ENCODE peak calls at places on chromosomes 4 and X, in five cellular contexts. One of them, this sample, is unnamed.

GRCh38 chr4:101439926-101440325 is 92.6 kb upstream of the PPP3CA start:
- DNase-seq in H1: no peak
- DNase-seq in K562: no peak
- DNase-seq in HCT116: no peak
- DNase-seq in GM12878: no peak
- DNase-seq in this sample: no peak

GRCh38 chr4:44629280-44629866 is 22.1 kb downstream of the YIPF7 start:
- DNase-seq in H1: peak; percentile 49
- DNase-seq in K562: peak; percentile 47
- DNase-seq in HCT116: peak; percentile 35
- DNase-seq in GM12878: peak; percentile 12
- DNase-seq in this sample: peak; percentile 41

GRCh38 chr4:71187399-71188196 is 151.2 kb upstream of the SLC4A4 start:
- DNase-seq in H1: peak; percentile 73
- DNase-seq in K562: no peak
- DNase-seq in HCT116: no peak
- DNase-seq in GM12878: no peak
- DNase-seq in this sample: no peak

GRCh38 chrX:16113978-16114554 is 9.3 kb upstream of the GRPR start:
- DNase-seq in H1: no peak
- DNase-seq in K562: no peak
- DNase-seq in HCT116: no peak
- DNase-seq in GM12878: no peak
- DNase-seq in this sample: no peak

GRCh38 chr4:1578301-1578781 is 105.8 kb downstream of the FAM53A start:
- DNase-seq in H1: no peak
- DNase-seq in K562: no peak
- DNase-seq in HCT116: no peak
- DNase-seq in GM12878: no peak
- DNase-seq in this sample: no peak

GRCh38 chrX:37818031-37818430 is 29.3 kb downstream of the DYNLT3 start:
- DNase-seq in H1: no peak
- DNase-seq in K562: no peak
- DNase-seq in HCT116: no peak
- DNase-seq in GM12878: no peak
- DNase-seq in this sample: no peak

GRCh38 chr4:156803056-156803455 is 168.5 kb downstream of the PDGFC start:
- DNase-seq in H1: no peak
- DNase-seq in K562: no peak
- DNase-seq in HCT116: no peak
- DNase-seq in GM12878: no peak
- DNase-seq in this sample: no peak

GRCh38 chr4:27066591-27066990 is 205.9 kb downstream of the STIM2 start:
- DNase-seq in H1: peak; percentile 13
- DNase-seq in K562: no peak
- DNase-seq in HCT116: no peak
- DNase-seq in GM12878: no peak
- DNase-seq in this sample: no peak

GRCh38 chr4:41681054-41681453 is 67.5 kb downstream of the PHOX2B start:
- DNase-seq in H1: no peak
- DNase-seq in K562: no peak
- DNase-seq in HCT116: no peak
- DNase-seq in GM12878: no peak
- DNase-seq in this sample: no peak

GRCh38 chr4:20354120-20354519 is 102.4 kb downstream of the SLIT2 start:
- DNase-seq in H1: no peak
- DNase-seq in K562: no peak
- DNase-seq in HCT116: no peak
- DNase-seq in GM12878: no peak
- DNase-seq in this sample: no peak

GRCh38 chr4:76984127-76984526 is 34.6 kb downstream of the SEPTIN11 start:
- DNase-seq in H1: no peak
- DNase-seq in K562: peak; percentile 23
- DNase-seq in HCT116: no peak
- DNase-seq in GM12878: peak; percentile 40
- DNase-seq in this sample: peak; percentile 10

GRCh38 chr4:5203309-5203708 is 152.0 kb downstream of the STK32B start:
- DNase-seq in H1: no peak
- DNase-seq in K562: no peak
- DNase-seq in HCT116: no peak
- DNase-seq in GM12878: no peak
- DNase-seq in this sample: no peak

GRCh38 chrX:111823068-111823467 is 52.9 kb upstream of the TRPC5OS start:
- DNase-seq in H1: peak; percentile 61
- DNase-seq in K562: peak; percentile 36
- DNase-seq in HCT116: no peak
- DNase-seq in GM12878: no peak
- DNase-seq in this sample: no peak

GRCh38 chr4:86664959-86665358 is 70.8 kb downstream of the PTPN13 start:
- DNase-seq in H1: no peak
- DNase-seq in K562: no peak
- DNase-seq in HCT116: no peak
- DNase-seq in GM12878: no peak
- DNase-seq in this sample: no peak

GRCh38 chr4:99815597-99816011 is 1.0 kb upstream of the DAPP1 start:
- DNase-seq in H1: no peak
- DNase-seq in K562: no peak
- DNase-seq in HCT116: peak; percentile 78
- DNase-seq in GM12878: no peak
- DNase-seq in this sample: peak; percentile 20

GRCh38 chrX:2538016-2538415 is 37.2 kb upstream of the DHRSX start:
- DNase-seq in H1: no peak
- DNase-seq in K562: no peak
- DNase-seq in HCT116: no peak
- DNase-seq in GM12878: no peak
- DNase-seq in this sample: no peak

GRCh38 chr4:61750810-61751209 is 550.7 kb downstream of the ADGRL3 start:
- DNase-seq in H1: no peak
- DNase-seq in K562: no peak
- DNase-seq in HCT116: no peak
- DNase-seq in GM12878: no peak
- DNase-seq in this sample: no peak

DNA sequence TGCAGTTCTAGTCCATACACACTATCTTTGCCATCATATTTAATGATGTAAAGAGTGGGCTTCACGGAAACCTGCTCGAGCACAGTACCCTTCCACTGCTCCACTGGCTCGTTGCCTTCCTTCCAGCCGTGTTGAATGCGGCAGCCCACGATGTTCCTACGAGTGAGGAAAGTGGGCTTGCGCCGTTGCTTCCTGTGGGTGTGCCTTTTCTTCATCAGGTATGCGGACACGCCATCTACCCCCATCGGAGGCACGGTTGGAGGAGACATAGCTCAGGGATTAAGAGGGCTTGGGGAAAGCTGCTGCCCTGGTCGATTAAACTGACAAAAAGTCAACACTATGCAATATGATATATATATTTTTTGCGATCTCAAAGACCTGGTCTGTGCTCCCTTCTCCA is 581 bp downstream of the SPIN4 start:
- DNase-seq in H1: no peak
- DNase-seq in K562: peak; percentile 6
- DNase-seq in HCT116: no peak
- DNase-seq in GM12878: peak; percentile 5
- DNase-seq in this sample: peak; percentile 6
- H2AFZ ChIP-seq in H1: peak overlapping the region; percentile 27
- H2AFZ ChIP-seq in K562: peak overlapping the region; percentile 80
- H2AFZ ChIP-seq in HCT116: no peak overlapping the region
- H2AFZ ChIP-seq in GM12878: peak overlapping the region; percentile 20
- H2AFZ ChIP-seq in this sample: peak overlapping the region; percentile 42

DNA sequence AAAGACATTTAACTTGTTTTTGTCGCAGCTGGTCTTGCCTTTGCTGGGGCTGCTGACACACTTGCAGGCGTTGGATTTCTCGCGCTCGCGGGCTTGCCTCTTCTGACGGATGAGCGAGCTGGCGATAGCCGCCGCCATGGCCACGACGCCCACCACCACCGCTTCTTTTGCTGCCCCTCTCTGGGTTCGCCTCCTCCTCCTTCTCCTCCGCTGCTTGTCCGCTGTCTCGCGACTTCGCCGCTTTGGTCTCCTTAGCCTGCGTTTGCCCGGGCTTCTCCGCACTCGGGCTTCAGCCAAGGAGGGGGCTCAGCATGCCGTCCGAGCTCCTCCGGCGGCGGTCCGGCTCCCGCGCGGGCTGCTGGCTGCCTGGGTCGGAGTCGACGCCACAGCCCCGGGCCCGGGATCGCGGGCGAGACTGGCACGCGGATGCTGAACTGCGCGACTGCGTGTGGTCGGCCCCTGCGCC is 618 bp downstream of the FGF13 start:
- DNase-seq in H1: peak; percentile 49
- DNase-seq in K562: no peak
- DNase-seq in HCT116: no peak
- DNase-seq in GM12878: no peak
- DNase-seq in this sample: no peak
- TF ChIP-seq SRF in H1: no peak
- TF ChIP-seq SRF in K562: no peak
- TF ChIP-seq SRF in HCT116: no peak
- TF ChIP-seq SRF in GM12878: no peak
- TF ChIP-seq SRF in this sample: no peak

GRCh38 chr4:7674706-7675105 is 240.0 kb upstream of the PSAPL1 start:
- DNase-seq in H1: no peak
- DNase-seq in K562: no peak
- DNase-seq in HCT116: no peak
- DNase-seq in GM12878: no peak
- DNase-seq in this sample: peak; percentile 28

GRCh38 chr4:7675612-7676320 is 241.0 kb upstream of the PSAPL1 start:
- DNase-seq in H1: no peak
- DNase-seq in K562: no peak
- DNase-seq in HCT116: no peak
- DNase-seq in GM12878: no peak
- DNase-seq in this sample: no peak

GRCh38 chr4:7676376-7676775 is 241.6 kb upstream of the PSAPL1 start:
- DNase-seq in H1: no peak
- DNase-seq in K562: no peak
- DNase-seq in HCT116: no peak
- DNase-seq in GM12878: no peak
- DNase-seq in this sample: no peak

GRCh38 chr4:7677086-7677485 is 242.4 kb upstream of the PSAPL1 start:
- DNase-seq in H1: no peak
- DNase-seq in K562: no peak
- DNase-seq in HCT116: no peak
- DNase-seq in GM12878: no peak
- DNase-seq in this sample: no peak

DNA sequence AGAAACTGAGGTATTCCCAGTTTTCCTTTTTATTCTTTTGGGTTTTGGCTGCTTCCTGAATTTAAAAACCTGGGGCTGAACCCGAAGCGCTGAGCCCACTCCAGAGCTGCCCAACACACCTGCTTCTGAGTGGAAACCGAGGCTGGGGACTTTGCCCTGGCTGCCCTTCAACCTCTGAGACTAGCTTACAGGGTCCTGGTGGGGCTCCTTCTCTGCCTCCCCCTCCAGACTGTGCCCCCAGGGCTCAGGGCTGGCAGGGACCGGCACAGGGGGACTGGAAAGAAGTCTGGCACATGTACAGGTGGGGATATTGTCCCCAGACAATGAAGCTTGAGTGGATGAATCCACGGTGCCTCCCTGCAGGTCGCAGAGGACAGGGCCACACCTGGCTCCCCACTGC is 240.4 kb upstream of the PSAPL1 start:
- DNase-seq in H1: no peak
- DNase-seq in K562: no peak
- DNase-seq in HCT116: no peak
- DNase-seq in GM12878: no peak
- DNase-seq in this sample: no peak
- H2AFZ ChIP-seq in H1: no peak overlapping the region
- H2AFZ ChIP-seq in K562: no peak overlapping the region
- H2AFZ ChIP-seq in HCT116: no peak overlapping the region
- H2AFZ ChIP-seq in GM12878: no peak overlapping the region
- H2AFZ ChIP-seq in this sample: no peak overlapping the region

DNA sequence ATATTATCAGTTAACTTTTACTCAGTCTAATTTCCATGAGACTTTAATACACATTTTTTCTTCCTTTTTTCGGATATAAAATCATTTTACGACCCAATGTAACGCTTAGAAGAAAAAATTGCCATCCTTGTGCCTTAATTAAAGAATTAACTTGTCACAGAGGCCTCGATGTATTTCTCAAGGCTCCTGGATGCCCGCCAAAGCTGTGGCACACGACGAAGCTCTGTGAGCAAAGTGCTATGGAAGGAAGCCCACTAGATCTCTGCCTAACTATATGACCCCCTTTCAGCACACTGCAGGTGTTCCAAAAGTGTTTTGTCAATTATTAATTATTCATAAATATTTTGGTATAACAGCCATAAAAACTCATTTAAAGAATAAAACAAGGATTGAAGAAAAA is 54.4 kb downstream of the TAPT1 start:
- DNase-seq in H1: no peak
- DNase-seq in K562: no peak
- DNase-seq in HCT116: no peak
- DNase-seq in GM12878: no peak
- DNase-seq in this sample: no peak
- TF ChIP-seq SRF in H1: no peak
- TF ChIP-seq SRF in K562: no peak
- TF ChIP-seq SRF in HCT116: no peak
- TF ChIP-seq SRF in GM12878: no peak
- TF ChIP-seq SRF in this sample: no peak

GRCh38 chr4:149005191-149005590 is 563.0 kb upstream of the NR3C2 start:
- DNase-seq in H1: no peak
- DNase-seq in K562: no peak
- DNase-seq in HCT116: no peak
- DNase-seq in GM12878: no peak
- DNase-seq in this sample: no peak
- H2AFZ ChIP-seq in H1: no peak overlapping the region
- H2AFZ ChIP-seq in K562: no peak overlapping the region
- H2AFZ ChIP-seq in HCT116: no peak overlapping the region
- H2AFZ ChIP-seq in GM12878: no peak overlapping the region
- H2AFZ ChIP-seq in this sample: no peak overlapping the region

GRCh38 chr4:56870927-56871326 is 36.8 kb upstream of the REST start:
- DNase-seq in H1: no peak
- DNase-seq in K562: no peak
- DNase-seq in HCT116: no peak
- DNase-seq in GM12878: no peak
- DNase-seq in this sample: no peak

GRCh38 chr4:56874918-56875317 is 32.8 kb upstream of the REST start:
- DNase-seq in H1: no peak
- DNase-seq in K562: no peak
- DNase-seq in HCT116: no peak
- DNase-seq in GM12878: no peak
- DNase-seq in this sample: no peak

GRCh38 chr4:56876264-56876663 is 31.4 kb upstream of the REST start:
- DNase-seq in H1: no peak
- DNase-seq in K562: no peak
- DNase-seq in HCT116: no peak
- DNase-seq in GM12878: no peak
- DNase-seq in this sample: no peak

GRCh38 chr4:56874166-56874565 is 33.5 kb upstream of the REST start:
- DNase-seq in H1: peak; percentile 49
- DNase-seq in K562: no peak
- DNase-seq in HCT116: no peak
- DNase-seq in GM12878: no peak
- DNase-seq in this sample: no peak

GRCh38 chr4:56871357-56871993 is 36.2 kb upstream of the REST start:
- DNase-seq in H1: peak; percentile 50
- DNase-seq in K562: no peak
- DNase-seq in HCT116: no peak
- DNase-seq in GM12878: no peak
- DNase-seq in this sample: no peak
- TF ChIP-seq SRF in H1: no peak
- TF ChIP-seq SRF in K562: no peak
- TF ChIP-seq SRF in HCT116: no peak
- TF ChIP-seq SRF in GM12878: no peak
- TF ChIP-seq SRF in this sample: no peak

GRCh38 chrX:64580035-64580434 is 184.8 kb upstream of the MTMR8 start:
- DNase-seq in H1: peak; percentile 38
- DNase-seq in K562: no peak
- DNase-seq in HCT116: no peak
- DNase-seq in GM12878: no peak
- DNase-seq in this sample: no peak
- H2AFZ ChIP-seq in H1: no peak overlapping the region
- H2AFZ ChIP-seq in K562: no peak overlapping the region
- H2AFZ ChIP-seq in HCT116: no peak overlapping the region
- H2AFZ ChIP-seq in GM12878: no peak overlapping the region
- H2AFZ ChIP-seq in this sample: no peak overlapping the region

GRCh38 chr4:85474356-85474755 is 594 bp upstream of the ARHGAP24 start:
- DNase-seq in H1: no peak
- DNase-seq in K562: no peak
- DNase-seq in HCT116: no peak
- DNase-seq in GM12878: no peak
- DNase-seq in this sample: no peak
- TF ChIP-seq SRF in H1: no peak
- TF ChIP-seq SRF in K562: no peak
- TF ChIP-seq SRF in HCT116: no peak
- TF ChIP-seq SRF in GM12878: no peak
- TF ChIP-seq SRF in this sample: no peak